ENCODE peak calls at places on chromosomes 7 and 10, in six cellular contexts. F is AG09319, Q is HFF-Myc, B is cardiac fibroblast, U is WTC11, L is progenitor cell of endocrine pancreas. H is an unnamed sample.

GRCh38 chr7:112160130-112160770 is 45.9 kb downstream of the DOCK4 start:
- DNase-seq in Q (no peak), F (no peak), U (no peak), B (peak), L (no peak), H (no peak)

GRCh38 chr7:34320926-34321609 is 336.9 kb upstream of the NPSR1 start:
- DNase-seq in Q (peak), U (peak), L (peak), F (peak), B (peak), H (peak)

GRCh38 chr7:4221043-4221442 is 461.1 kb upstream of the FOXK1 start:
- DNase-seq in B (no peak), Q (no peak), L (no peak), U (no peak), F (no peak), H (peak)

GRCh38 chr10:6580279-6581029 is 378 bp upstream of the PRKCQ start:
- DNase-seq in L (peak), B (peak), Q (no peak), F (peak), U (peak), H (peak)

GRCh38 chr10:72248477-72249151 is 25.1 kb upstream of the DDIT4 start:
- DNase-seq in U (peak), F (no peak), L (no peak), B (peak), Q (no peak), H (peak)

GRCh38 chr10:56449770-56450169 is 88.7 kb upstream of the ZWINT start:
- DNase-seq in U (no peak), F (no peak), Q (no peak), B (no peak), L (no peak), H (no peak)

GRCh38 chr7:88111136-88111748 is 108.6 kb downstream of the SRI start:
- DNase-seq in L (no peak), F (peak), U (no peak), Q (no peak), B (peak), H (no peak)

GRCh38 chr10:120394446-120394845 is 62.6 kb upstream of the PLPP4 start:
- DNase-seq in B (no peak), Q (no peak), L (no peak), U (no peak), F (no peak), H (no peak)

GRCh38 chr7:91912500-91912899 is 28.2 kb upstream of the AKAP9 start:
- DNase-seq in L (no peak), F (no peak), B (peak), U (no peak), Q (no peak), H (no peak)

GRCh38 chr7:129014501-129015101 is 40.3 kb downstream of the TNPO3 start:
- DNase-seq in Q (no peak), B (no peak), L (no peak), U (no peak), F (no peak), H (no peak)

GRCh38 chr10:73553316-73553715 is 37.8 kb downstream of the USP54 start:
- DNase-seq in B (no peak), Q (no peak), L (no peak), U (no peak), F (no peak), H (no peak)

GRCh38 chr7:98293746-98294145 is 12.3 kb downstream of the BRI3 start:
- DNase-seq in U (no peak), B (no peak), Q (no peak), F (no peak), L (no peak), H (no peak)

GRCh38 chr10:55320187-55320586 is 519.2 kb upstream of the PCDH15 start:
- DNase-seq in U (no peak), L (no peak), F (no peak), B (no peak), Q (no peak), H (no peak)

GRCh38 chr10:9012312-9012711 is 957.8 kb downstream of the GATA3 start:
- DNase-seq in L (no peak), B (peak), Q (no peak), F (no peak), U (no peak), H (no peak)

GRCh38 chr10:35896011-35896410 is 253.9 kb upstream of the FZD8 start:
- DNase-seq in F (no peak), Q (no peak), B (peak), U (no peak), L (no peak), H (no peak)

GRCh38 chr7:106371629-106372028 is 86.8 kb upstream of the NAMPT start:
- DNase-seq in B (no peak), Q (no peak), L (no peak), U (no peak), F (no peak), H (peak)

GRCh38 chr10:104472505-104472904 is 118.9 kb downstream of the CFAP58 start:
- DNase-seq in Q (no peak), U (no peak), F (no peak), L (no peak), B (no peak), H (no peak)

GRCh38 chr10:112490543-112490942 is 43.5 kb downstream of the VTI1A start:
- DNase-seq in B (peak), F (no peak), Q (no peak), L (no peak), U (no peak), H (no peak)

GRCh38 chr7:25069900-25070443 is 55.1 kb downstream of the CYCS start:
- DNase-seq in U (peak), Q (peak), F (peak), B (peak), L (peak), H (peak)

GRCh38 chr7:133771778-133772421 is 355.2 kb upstream of the LRGUK start:
- DNase-seq in L (no peak), U (no peak), Q (no peak), F (no peak), B (no peak), H (no peak)

GRCh38 chr7:101630591-101630990 is 1.5 kb upstream of the MYL10 start:
- DNase-seq in F (no peak), Q (peak), L (no peak), B (peak), U (no peak), H (no peak)

GRCh38 chr10:99456207-99456606 is 25.8 kb upstream of the GOT1 start:
- DNase-seq in U (no peak), Q (no peak), L (no peak), B (no peak), F (no peak), H (no peak)

GRCh38 chr7:128056901-128057300 is 25.7 kb upstream of the LRRC4 start:
- DNase-seq in Q (no peak), F (peak), B (peak), L (no peak), U (no peak), H (no peak)

GRCh38 chr7:130297628-130298027 is 4.7 kb downstream of the CPA4 start:
- DNase-seq in L (no peak), Q (no peak), B (no peak), U (no peak), F (no peak), H (no peak)

GRCh38 chr7:26040085-26040484 is 111.9 kb upstream of the NFE2L3 start:
- DNase-seq in F (no peak), Q (no peak), L (no peak), B (no peak), U (no peak), H (no peak)

GRCh38 chr7:122166708-122167107 is 22.7 kb upstream of the AASS start:
- DNase-seq in U (no peak), F (no peak), L (no peak), Q (no peak), B (peak), H (no peak)

DNA sequence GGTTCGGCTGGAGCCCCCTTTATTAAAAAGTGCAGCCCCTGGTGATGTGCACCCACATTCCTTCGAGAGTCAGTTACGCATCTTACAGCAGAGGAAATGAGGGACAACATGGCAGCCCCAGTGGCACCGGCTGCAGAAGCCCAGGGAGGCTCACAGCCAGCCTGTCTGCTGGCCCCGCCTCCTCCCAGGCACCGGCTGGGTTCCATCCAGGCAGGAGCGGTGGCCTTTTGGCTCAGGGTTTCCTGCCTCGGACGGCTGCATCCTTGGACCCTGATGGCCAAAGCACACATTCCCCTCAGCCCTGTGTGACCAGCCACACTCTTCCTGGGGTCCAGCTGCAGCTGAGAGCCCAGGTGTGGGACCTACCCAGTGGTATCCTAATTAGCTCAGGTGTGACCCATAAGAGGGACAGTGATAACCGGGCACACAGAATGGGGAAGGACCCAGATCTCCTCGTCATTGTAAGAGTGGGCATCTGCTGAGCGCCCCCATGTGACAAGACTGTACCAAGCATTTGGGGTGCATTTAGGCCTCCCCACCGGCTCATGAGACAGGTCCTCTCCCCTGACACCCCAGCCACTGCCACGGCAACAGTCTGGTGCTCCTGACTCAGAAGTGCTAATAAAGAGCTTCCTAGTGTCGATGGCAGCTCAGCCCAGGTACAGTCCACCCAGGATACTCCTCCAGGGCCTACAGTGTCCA is 63.3 kb upstream of the CHST15 start:
- DNase-seq in U (peak), L (no peak), B (peak), Q (no peak), F (no peak), H (peak)
- TF ChIP-seq CTCF in U (no peak), L (no peak), B (no peak), Q (no peak), F (no peak), H (no peak)

GRCh38 chr10:18341063-18341462 is 200.8 kb downstream of the CACNB2 start:
- DNase-seq in L (no peak), B (no peak), U (no peak), F (no peak), Q (no peak), H (no peak)

GRCh38 chr10:18340496-18341051 is 200.3 kb downstream of the CACNB2 start:
- DNase-seq in L (no peak), F (no peak), Q (no peak), U (no peak), B (peak), H (no peak)

GRCh38 chr10:18345308-18345707 is 205.1 kb downstream of the CACNB2 start:
- DNase-seq in L (no peak), Q (no peak), U (no peak), B (no peak), F (no peak), H (no peak)

DNA sequence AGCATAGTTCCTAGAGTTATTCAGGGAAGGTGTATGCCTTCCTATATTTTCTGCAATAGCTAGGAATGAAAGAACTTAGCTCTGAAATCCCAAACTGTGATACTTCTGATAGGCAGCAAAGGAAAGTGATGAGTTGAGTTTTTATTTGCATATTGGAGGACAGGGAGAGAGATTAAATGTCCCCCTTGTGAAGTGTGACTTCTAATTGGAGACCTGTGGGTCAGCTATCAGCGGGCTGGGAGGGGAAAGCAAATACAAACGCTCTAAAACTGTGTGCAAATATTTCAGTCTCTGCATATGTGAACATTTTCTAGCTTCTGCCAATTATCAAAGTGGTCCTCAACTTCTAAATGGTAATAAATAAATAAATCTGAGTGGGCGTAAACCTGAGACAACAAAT is 203.3 kb downstream of the CACNB2 start:
- DNase-seq in B (no peak), L (no peak), U (no peak), F (no peak), Q (no peak), H (no peak)
- TF ChIP-seq CTCF in B (no peak), L (no peak), U (no peak), F (no peak), Q (no peak), H (no peak)

GRCh38 chr7:142690554-142691182 is 58.6 kb upstream of the PRSS1 start:
- DNase-seq in F (no peak), U (no peak), B (no peak), Q (no peak), L (no peak), H (no peak)

GRCh38 chr7:142693911-142694310 is 55.4 kb upstream of the PRSS1 start:
- DNase-seq in B (no peak), Q (no peak), L (no peak), U (no peak), F (no peak), H (no peak)

GRCh38 chr7:142685877-142686508 is 63.3 kb upstream of the PRSS1 start:
- DNase-seq in Q (no peak), B (no peak), L (no peak), U (no peak), F (no peak), H (no peak)

GRCh38 chr7:142689439-142690168 is 59.7 kb upstream of the PRSS1 start:
- DNase-seq in L (no peak), Q (no peak), B (peak), U (no peak), F (no peak), H (no peak)
- TF ChIP-seq CTCF in L (no peak), Q (peak), B (peak), U (no peak), F (no peak), H (no peak)

GRCh38 chr10:127353544-127353943 is 157.2 kb upstream of the INSYN2A start:
- DNase-seq in Q (no peak), B (no peak), L (no peak), F (no peak), U (no peak), H (no peak)

GRCh38 chr10:127354255-127354654 is 157.9 kb upstream of the INSYN2A start:
- DNase-seq in B (peak), L (no peak), Q (no peak), F (no peak), U (no peak), H (no peak)

GRCh38 chr10:127349737-127350136 is 153.3 kb upstream of the INSYN2A start:
- DNase-seq in F (no peak), L (no peak), U (no peak), Q (no peak), B (no peak), H (no peak)

GRCh38 chr10:127357265-127357664 is 160.9 kb upstream of the INSYN2A start:
- DNase-seq in Q (no peak), B (no peak), F (no peak), U (no peak), L (no peak), H (no peak)

GRCh38 chr10:127354992-127355391 is 158.6 kb upstream of the INSYN2A start:
- DNase-seq in U (no peak), Q (no peak), B (peak), F (no peak), L (no peak), H (no peak)
- TF ChIP-seq CTCF in U (peak), Q (peak), B (peak), F (peak), L (peak), H (peak)

GRCh38 chr7:151115121-151115835 is 29.0 kb downstream of the AGAP3 start:
- DNase-seq in Q (no peak), L (no peak), B (peak), F (no peak), U (peak), H (no peak)

GRCh38 chr7:151110941-151111645 is 24.8 kb downstream of the AGAP3 start:
- DNase-seq in B (peak), U (peak), L (peak), F (peak), Q (no peak), H (peak)

GRCh38 chr7:151115836-151116418 is 29.7 kb downstream of the AGAP3 start:
- DNase-seq in B (no peak), U (peak), Q (no peak), L (no peak), F (no peak), H (no peak)

GRCh38 chr7:151114151-151115090 is 28.1 kb downstream of the AGAP3 start:
- DNase-seq in F (no peak), Q (no peak), L (peak), U (peak), B (no peak), H (no peak)

GRCh38 chr7:151113344-151114150 is 27.3 kb downstream of the AGAP3 start:
- DNase-seq in Q (peak), L (no peak), U (peak), B (peak), F (peak), H (no peak)
- TF ChIP-seq CTCF in Q (no peak), L (no peak), U (no peak), B (peak), F (no peak), H (no peak)

GRCh38 chr7:1192171-1192676 is 32.2 kb upstream of the ZFAND2A start:
- DNase-seq in B (peak), L (no peak), Q (no peak), F (peak), U (no peak), H (no peak)

GRCh38 chr7:1196950-1197349 is 35.7 kb upstream of the UNCX start:
- DNase-seq in F (no peak), L (no peak), B (no peak), U (no peak), Q (no peak), H (no peak)

GRCh38 chr7:1189986-1190772 is 30.2 kb upstream of the ZFAND2A start:
- DNase-seq in Q (no peak), L (no peak), F (no peak), U (no peak), B (no peak), H (no peak)

GRCh38 chr7:1197997-1198632 is 34.6 kb upstream of the UNCX start:
- DNase-seq in F (peak), Q (peak), U (no peak), L (no peak), B (peak), H (no peak)

DNA sequence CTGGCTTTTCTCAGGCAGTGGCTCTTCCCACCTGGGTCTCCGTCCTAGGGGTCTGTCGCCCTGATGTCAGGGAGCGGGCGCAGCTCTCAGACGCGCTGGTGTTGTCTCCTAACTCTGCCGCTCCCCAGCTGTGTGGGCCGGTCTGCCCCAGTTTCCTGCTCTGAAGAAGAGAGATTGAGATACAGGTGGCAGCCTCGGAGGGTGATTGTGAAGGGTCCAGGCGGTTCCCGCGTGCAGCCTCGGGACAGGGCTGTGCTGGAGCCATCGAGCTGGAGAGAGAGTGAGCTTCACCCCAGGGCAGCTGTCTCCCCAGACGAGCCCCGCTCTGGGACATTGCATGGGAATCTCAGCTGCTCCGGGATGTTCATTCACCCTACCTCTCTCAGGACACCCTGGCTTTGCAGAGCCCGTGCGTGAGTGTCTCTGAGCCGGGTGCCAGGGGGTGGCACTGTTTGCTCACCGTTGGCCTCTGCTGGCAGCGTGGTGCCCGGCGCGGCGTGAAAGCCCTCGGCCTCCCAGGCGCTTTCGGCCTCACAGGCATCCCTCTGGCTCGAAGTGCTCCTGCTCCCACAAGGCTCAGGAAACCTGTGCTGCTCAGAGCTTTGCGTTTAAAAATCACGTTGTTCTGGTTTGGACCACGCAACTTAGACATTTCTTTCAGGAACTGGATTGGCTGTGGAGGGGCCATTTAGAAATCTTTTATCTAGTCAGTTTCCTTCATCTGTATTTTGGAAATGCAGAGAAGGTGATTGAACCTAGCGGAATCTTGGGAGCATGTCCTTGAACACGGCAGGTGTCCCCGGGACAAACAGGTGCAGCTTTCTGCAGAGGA is 33.8 kb upstream of the ZFAND2A start:
- DNase-seq in F (no peak), Q (no peak), L (no peak), B (peak), U (peak), H (peak)
- TF ChIP-seq CTCF in F (peak), Q (peak), L (no peak), B (peak), U (no peak), H (peak)

H was measured in right lobe of liver.